ENCODE peak calls at places on chromosomes 4 and X, in seven cellular contexts. One of them, this sample, is unnamed.

GRCh38 chrX:71607488-71607887 is 10.8 kb downstream of the CXCR3 start:
- DNase-seq in HepG2: no peak
- DNase-seq in SK-N-SH: no peak
- DNase-seq in K562: no peak
- DNase-seq in GM12878: no peak
- DNase-seq in HCT116: no peak
- DNase-seq in H1: no peak
- DNase-seq in this sample: no peak

GRCh38 chr4:38160487-38161207 is 200.4 kb downstream of the PTTG2 start:
- DNase-seq in HepG2: peak; percentile 98
- DNase-seq in SK-N-SH: no peak
- DNase-seq in K562: peak; percentile 18
- DNase-seq in GM12878: peak; percentile 69
- DNase-seq in HCT116: peak; percentile 88
- DNase-seq in H1: no peak
- DNase-seq in this sample: no peak

GRCh38 chr4:53713296-53713695 is 122.0 kb upstream of the LNX1 start:
- DNase-seq in HepG2: no peak
- DNase-seq in SK-N-SH: no peak
- DNase-seq in K562: no peak
- DNase-seq in GM12878: no peak
- DNase-seq in HCT116: no peak
- DNase-seq in H1: no peak
- DNase-seq in this sample: no peak

GRCh38 chr4:184322328-184323025 is 104.8 kb upstream of the ENPP6 start:
- DNase-seq in HepG2: no peak
- DNase-seq in SK-N-SH: no peak
- DNase-seq in K562: no peak
- DNase-seq in GM12878: no peak
- DNase-seq in HCT116: no peak
- DNase-seq in H1: no peak
- DNase-seq in this sample: no peak

GRCh38 chrX:31181377-31182038 is 109.7 kb upstream of the FTHL17 start:
- DNase-seq in HepG2: no peak
- DNase-seq in SK-N-SH: no peak
- DNase-seq in K562: no peak
- DNase-seq in GM12878: no peak
- DNase-seq in HCT116: no peak
- DNase-seq in H1: no peak
- DNase-seq in this sample: no peak

GRCh38 chr4:53861856-53862610 is 202.4 kb downstream of the CHIC2 start:
- DNase-seq in HepG2: no peak
- DNase-seq in SK-N-SH: no peak
- DNase-seq in K562: no peak
- DNase-seq in GM12878: no peak
- DNase-seq in HCT116: no peak
- DNase-seq in H1: no peak
- DNase-seq in this sample: no peak

GRCh38 chrX:37060999-37061398 is 52.8 kb downstream of the FAM47C start:
- DNase-seq in HepG2: peak; percentile 6
- DNase-seq in SK-N-SH: peak; percentile 18
- DNase-seq in K562: peak; percentile 12
- DNase-seq in GM12878: no peak
- DNase-seq in HCT116: peak; percentile 26
- DNase-seq in H1: no peak
- DNase-seq in this sample: peak; percentile 47

GRCh38 chr4:3675251-3676115 is 90.7 kb upstream of the ADRA2C start:
- DNase-seq in HepG2: no peak
- DNase-seq in SK-N-SH: no peak
- DNase-seq in K562: no peak
- DNase-seq in GM12878: no peak
- DNase-seq in HCT116: peak; percentile 32
- DNase-seq in H1: no peak
- DNase-seq in this sample: no peak

GRCh38 chrX:11287505-11287904 is 5.7 kb upstream of the AMELX start:
- DNase-seq in HepG2: no peak
- DNase-seq in SK-N-SH: no peak
- DNase-seq in K562: no peak
- DNase-seq in GM12878: no peak
- DNase-seq in HCT116: no peak
- DNase-seq in H1: no peak
- DNase-seq in this sample: no peak

GRCh38 chr4:166808380-166808779 is 425.9 kb downstream of the SPOCK3 start:
- DNase-seq in HepG2: no peak
- DNase-seq in SK-N-SH: no peak
- DNase-seq in K562: no peak
- DNase-seq in GM12878: no peak
- DNase-seq in HCT116: no peak
- DNase-seq in H1: no peak
- DNase-seq in this sample: no peak

GRCh38 chr4:88623097-88623496 is 30.8 kb downstream of the HERC3 start:
- DNase-seq in HepG2: peak; percentile 24
- DNase-seq in SK-N-SH: no peak
- DNase-seq in K562: no peak
- DNase-seq in GM12878: no peak
- DNase-seq in HCT116: no peak
- DNase-seq in H1: no peak
- DNase-seq in this sample: no peak

GRCh38 chr4:64584981-64585557 is 175.8 kb upstream of the TECRL start:
- DNase-seq in HepG2: peak; percentile 40
- DNase-seq in SK-N-SH: peak; percentile 10
- DNase-seq in K562: peak; percentile 50
- DNase-seq in GM12878: no peak
- DNase-seq in HCT116: peak; percentile 3
- DNase-seq in H1: no peak
- DNase-seq in this sample: peak; percentile 8

GRCh38 chr4:55931833-55932232 is 16.9 kb upstream of the CEP135 start:
- DNase-seq in HepG2: no peak
- DNase-seq in SK-N-SH: no peak
- DNase-seq in K562: no peak
- DNase-seq in GM12878: no peak
- DNase-seq in HCT116: no peak
- DNase-seq in H1: no peak
- DNase-seq in this sample: no peak

GRCh38 chr4:7462509-7462971 is 27.8 kb upstream of the PSAPL1 start:
- DNase-seq in HepG2: peak; percentile 46
- DNase-seq in SK-N-SH: peak; percentile 71
- DNase-seq in K562: no peak
- DNase-seq in GM12878: no peak
- DNase-seq in HCT116: peak; percentile 27
- DNase-seq in H1: peak; percentile 19
- DNase-seq in this sample: peak; percentile 56

GRCh38 chr4:166538491-166539005 is 665.5 kb downstream of the TLL1 start:
- DNase-seq in HepG2: no peak
- DNase-seq in SK-N-SH: no peak
- DNase-seq in K562: no peak
- DNase-seq in GM12878: no peak
- DNase-seq in HCT116: no peak
- DNase-seq in H1: no peak
- DNase-seq in this sample: no peak

GRCh38 chrX:47539860-47540259 is 21.1 kb upstream of the ARAF start:
- DNase-seq in HepG2: no peak
- DNase-seq in SK-N-SH: no peak
- DNase-seq in K562: no peak
- DNase-seq in GM12878: no peak
- DNase-seq in HCT116: no peak
- DNase-seq in H1: no peak
- DNase-seq in this sample: no peak

GRCh38 chrX:47543496-47543895 is 17.5 kb upstream of the ARAF start:
- DNase-seq in HepG2: no peak
- DNase-seq in SK-N-SH: no peak
- DNase-seq in K562: no peak
- DNase-seq in GM12878: no peak
- DNase-seq in HCT116: no peak
- DNase-seq in H1: no peak
- DNase-seq in this sample: no peak

DNA sequence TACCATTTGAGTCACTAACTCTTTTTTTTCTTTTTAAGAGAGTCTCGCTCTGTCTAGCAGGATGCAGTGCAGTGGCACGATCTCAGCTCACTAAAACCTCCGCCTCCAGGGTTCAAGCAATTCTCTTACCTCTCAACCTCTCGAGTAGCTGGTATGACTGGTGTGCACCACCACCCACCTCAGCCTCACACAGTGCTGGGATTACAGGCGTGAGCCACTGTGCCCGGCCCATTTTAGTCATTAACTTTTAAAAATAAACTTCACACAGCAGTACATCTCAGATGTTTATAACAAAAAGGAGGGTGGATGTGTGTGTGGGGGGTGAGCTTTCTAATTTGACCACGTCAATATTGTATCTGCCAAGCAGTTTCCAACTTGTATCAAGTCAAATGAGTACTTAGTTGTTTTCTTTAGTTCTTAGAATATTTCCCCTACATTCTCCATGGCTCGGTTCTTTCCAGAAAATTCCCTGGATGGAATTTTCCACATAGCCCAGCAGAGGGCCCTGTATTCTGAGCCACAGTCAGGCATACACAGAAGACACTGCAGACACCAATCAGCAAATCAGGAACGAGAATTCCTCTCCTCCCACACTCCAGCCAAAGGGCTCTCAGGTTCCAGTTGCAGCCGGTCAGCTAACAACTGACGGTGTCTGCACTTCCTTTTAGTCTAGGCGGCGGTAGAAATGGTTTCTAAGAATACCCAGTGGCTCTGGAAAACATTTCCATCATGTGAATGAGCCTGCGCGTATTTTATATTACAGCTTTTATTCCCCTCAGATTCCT is 20.1 kb upstream of the ARAF start:
- DNase-seq in HepG2: peak; percentile 81
- DNase-seq in SK-N-SH: peak; percentile 80
- DNase-seq in K562: peak; percentile 67
- DNase-seq in GM12878: no peak
- DNase-seq in HCT116: peak; percentile 78
- DNase-seq in H1: peak; percentile 49
- DNase-seq in this sample: peak; percentile 85
- TF ChIP-seq YY1 in HepG2: no peak
- TF ChIP-seq YY1 in SK-N-SH: no peak
- TF ChIP-seq YY1 in K562: no peak
- TF ChIP-seq YY1 in GM12878: no peak
- TF ChIP-seq YY1 in HCT116: no peak
- TF ChIP-seq YY1 in H1: no peak
- TF ChIP-seq YY1 in this sample: no peak

DNA sequence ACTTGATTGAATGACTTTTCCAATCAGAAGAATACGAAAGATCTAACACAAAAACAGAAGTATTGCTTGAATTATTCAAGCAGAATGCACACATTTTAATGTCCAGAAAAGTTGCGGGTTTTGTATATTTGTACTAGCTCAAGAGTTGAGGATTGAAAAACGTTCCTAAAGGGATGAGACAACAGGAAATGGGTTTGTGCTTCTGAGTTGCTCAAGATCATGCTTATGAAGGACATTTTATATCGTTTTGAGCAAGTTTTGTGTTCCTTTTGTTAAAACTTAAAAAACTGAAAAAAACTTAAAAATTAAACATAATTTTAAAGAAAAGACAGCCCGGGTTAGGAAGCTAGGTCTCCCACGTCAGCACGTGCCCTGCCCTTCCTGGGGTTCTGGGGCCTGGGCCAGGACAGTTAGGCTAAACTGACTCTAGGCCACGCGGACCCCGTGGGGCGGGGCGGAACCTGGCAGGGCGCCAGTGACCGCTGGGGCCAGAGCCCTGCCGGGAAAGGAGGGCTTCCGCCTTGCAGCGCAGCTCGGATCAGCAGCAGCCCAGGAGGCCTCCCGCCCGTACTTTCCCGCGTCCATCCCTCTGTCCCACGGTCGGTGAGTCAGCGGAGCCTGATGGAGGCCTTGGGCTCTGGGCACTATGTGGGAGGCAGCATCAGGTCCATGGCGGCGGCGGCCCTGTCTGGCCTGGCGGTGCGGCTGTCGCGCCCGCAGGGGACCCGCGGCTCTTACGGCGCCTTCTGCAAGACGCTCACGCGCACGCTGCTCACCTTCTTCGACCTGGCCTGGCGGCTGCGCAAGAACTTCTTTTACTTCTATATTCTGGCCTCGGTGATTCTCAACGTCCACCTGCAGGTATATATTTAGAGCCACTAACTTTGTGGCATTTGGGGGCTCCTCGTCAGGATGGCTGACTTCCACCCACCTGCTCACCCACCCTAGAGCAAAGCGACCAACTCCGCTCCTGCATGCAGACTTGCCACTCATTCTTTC is at the start of gene SMIM10:
- DNase-seq in HepG2: no peak
- DNase-seq in SK-N-SH: peak; percentile 78
- DNase-seq in K562: peak; percentile 83
- DNase-seq in GM12878: no peak
- DNase-seq in HCT116: no peak
- DNase-seq in H1: no peak
- DNase-seq in this sample: no peak
- H3K9ac ChIP-seq in HepG2: no peak within 1 kb of the TSS
- H3K9ac ChIP-seq in SK-N-SH: no peak within 1 kb of the TSS
- H3K9ac ChIP-seq in K562: peak within 1 kb of the TSS; percentile 55
- H3K9ac ChIP-seq in GM12878: no peak within 1 kb of the TSS
- H3K9ac ChIP-seq in HCT116: no peak within 1 kb of the TSS
- H3K9ac ChIP-seq in H1: no peak within 1 kb of the TSS
- H3K9ac ChIP-seq in this sample: no peak within 1 kb of the TSS

GRCh38 chr4:153234923-153235322 is 30.7 kb downstream of the TRIM2 start:
- DNase-seq in HepG2: no peak
- DNase-seq in SK-N-SH: no peak
- DNase-seq in K562: no peak
- DNase-seq in GM12878: no peak
- DNase-seq in HCT116: peak; percentile 56
- DNase-seq in H1: no peak
- DNase-seq in this sample: no peak
- TF ChIP-seq YY1 in HepG2: no peak
- TF ChIP-seq YY1 in SK-N-SH: no peak
- TF ChIP-seq YY1 in K562: no peak
- TF ChIP-seq YY1 in GM12878: no peak
- TF ChIP-seq YY1 in HCT116: no peak
- TF ChIP-seq YY1 in H1: no peak
- TF ChIP-seq YY1 in this sample: no peak

DNA sequence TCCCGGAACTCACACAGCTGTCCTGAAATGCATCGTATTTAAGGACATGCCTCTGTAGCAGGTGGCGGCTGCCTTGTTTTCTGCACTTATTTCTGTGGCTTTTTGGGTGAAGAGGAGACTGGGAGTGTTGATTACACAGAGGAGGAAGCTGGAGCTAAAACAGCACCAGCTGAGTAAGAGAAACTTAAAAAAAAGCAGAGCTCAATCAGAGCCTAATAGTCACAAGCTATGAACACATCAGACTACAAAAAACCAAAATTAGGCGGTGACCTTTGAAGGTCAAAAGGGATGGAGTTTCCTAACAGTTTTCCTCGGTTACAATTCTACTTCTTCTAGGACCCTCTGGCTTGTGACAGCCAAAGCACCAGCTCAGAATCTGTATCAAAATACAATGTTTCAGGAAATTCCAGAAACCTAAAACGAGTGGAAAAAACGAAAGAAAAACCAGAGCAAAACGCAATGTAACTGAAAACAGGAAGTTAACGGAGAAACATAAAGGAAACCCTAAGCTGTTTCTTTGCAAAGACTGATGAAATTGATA is 13.5 kb downstream of the PRKX start:
- DNase-seq in HepG2: no peak
- DNase-seq in SK-N-SH: no peak
- DNase-seq in K562: no peak
- DNase-seq in GM12878: peak; percentile 19
- DNase-seq in HCT116: no peak
- DNase-seq in H1: no peak
- DNase-seq in this sample: no peak
- H3K9ac ChIP-seq in HepG2: no peak overlapping the region
- H3K9ac ChIP-seq in SK-N-SH: no peak overlapping the region
- H3K9ac ChIP-seq in K562: peak overlapping the region; percentile 22
- H3K9ac ChIP-seq in GM12878: peak overlapping the region; percentile 71
- H3K9ac ChIP-seq in HCT116: no peak overlapping the region
- H3K9ac ChIP-seq in H1: no peak overlapping the region
- H3K9ac ChIP-seq in this sample: no peak overlapping the region

GRCh38 chrX:53095796-53096195 is 1.9 kb downstream of the KANTR start:
- DNase-seq in HepG2: no peak
- DNase-seq in SK-N-SH: no peak
- DNase-seq in K562: no peak
- DNase-seq in GM12878: no peak
- DNase-seq in HCT116: no peak
- DNase-seq in H1: no peak
- DNase-seq in this sample: no peak
- TF ChIP-seq YY1 in HepG2: no peak
- TF ChIP-seq YY1 in SK-N-SH: no peak
- TF ChIP-seq YY1 in K562: no peak
- TF ChIP-seq YY1 in GM12878: no peak
- TF ChIP-seq YY1 in HCT116: no peak
- TF ChIP-seq YY1 in H1: no peak
- TF ChIP-seq YY1 in this sample: no peak